ENCODE peak calls at places on chromosomes 6 and 20, in six cellular contexts. One of them, this sample, is unnamed. For H3K27me3, the result is how much of the 10 kb centered on the place peaks cover.

GRCh38 chr6:83199865-83200230 is 6.7 kb downstream of the RWDD2A start:
- DNase-seq in cardiac muscle cell: peak
- DNase-seq in right lobe of liver: no peak
- DNase-seq in left ventricle myocardium inferior: no peak
- DNase-seq in IMR-90: peak
- DNase-seq in heart left ventricle: no peak
- DNase-seq in this sample: no peak

GRCh38 chr20:57078101-57078500 is 188.3 kb downstream of the BMP7 start:
- DNase-seq in cardiac muscle cell: no peak
- DNase-seq in right lobe of liver: no peak
- DNase-seq in left ventricle myocardium inferior: no peak
- DNase-seq in IMR-90: no peak
- DNase-seq in heart left ventricle: no peak
- DNase-seq in this sample: no peak

GRCh38 chr20:16810216-16810615 is 62.1 kb downstream of the OTOR start:
- DNase-seq in cardiac muscle cell: no peak
- DNase-seq in right lobe of liver: no peak
- DNase-seq in left ventricle myocardium inferior: no peak
- DNase-seq in IMR-90: no peak
- DNase-seq in heart left ventricle: no peak
- DNase-seq in this sample: no peak

GRCh38 chr6:164097557-164098398 is 683.3 kb downstream of the QKI start:
- DNase-seq in cardiac muscle cell: peak
- DNase-seq in right lobe of liver: no peak
- DNase-seq in left ventricle myocardium inferior: no peak
- DNase-seq in IMR-90: peak
- DNase-seq in heart left ventricle: peak
- DNase-seq in this sample: no peak

GRCh38 chr6:147081210-147081609 is 123.0 kb upstream of the STXBP5 start:
- DNase-seq in cardiac muscle cell: no peak
- DNase-seq in right lobe of liver: no peak
- DNase-seq in left ventricle myocardium inferior: no peak
- DNase-seq in IMR-90: no peak
- DNase-seq in heart left ventricle: no peak
- DNase-seq in this sample: no peak

GRCh38 chr20:58393299-58393698 is 4.3 kb downstream of the VAPB start:
- DNase-seq in cardiac muscle cell: peak
- DNase-seq in right lobe of liver: no peak
- DNase-seq in left ventricle myocardium inferior: no peak
- DNase-seq in IMR-90: peak
- DNase-seq in heart left ventricle: no peak
- DNase-seq in this sample: no peak

GRCh38 chr6:33696538-33697518 is 14.7 kb downstream of the UQCC2 start:
- DNase-seq in cardiac muscle cell: peak
- DNase-seq in right lobe of liver: no peak
- DNase-seq in left ventricle myocardium inferior: peak
- DNase-seq in IMR-90: peak
- DNase-seq in heart left ventricle: peak
- DNase-seq in this sample: peak

GRCh38 chr6:128276311-128276710 is 244.1 kb downstream of the PTPRK start:
- DNase-seq in cardiac muscle cell: no peak
- DNase-seq in right lobe of liver: no peak
- DNase-seq in left ventricle myocardium inferior: no peak
- DNase-seq in IMR-90: no peak
- DNase-seq in heart left ventricle: no peak
- DNase-seq in this sample: no peak

DNA sequence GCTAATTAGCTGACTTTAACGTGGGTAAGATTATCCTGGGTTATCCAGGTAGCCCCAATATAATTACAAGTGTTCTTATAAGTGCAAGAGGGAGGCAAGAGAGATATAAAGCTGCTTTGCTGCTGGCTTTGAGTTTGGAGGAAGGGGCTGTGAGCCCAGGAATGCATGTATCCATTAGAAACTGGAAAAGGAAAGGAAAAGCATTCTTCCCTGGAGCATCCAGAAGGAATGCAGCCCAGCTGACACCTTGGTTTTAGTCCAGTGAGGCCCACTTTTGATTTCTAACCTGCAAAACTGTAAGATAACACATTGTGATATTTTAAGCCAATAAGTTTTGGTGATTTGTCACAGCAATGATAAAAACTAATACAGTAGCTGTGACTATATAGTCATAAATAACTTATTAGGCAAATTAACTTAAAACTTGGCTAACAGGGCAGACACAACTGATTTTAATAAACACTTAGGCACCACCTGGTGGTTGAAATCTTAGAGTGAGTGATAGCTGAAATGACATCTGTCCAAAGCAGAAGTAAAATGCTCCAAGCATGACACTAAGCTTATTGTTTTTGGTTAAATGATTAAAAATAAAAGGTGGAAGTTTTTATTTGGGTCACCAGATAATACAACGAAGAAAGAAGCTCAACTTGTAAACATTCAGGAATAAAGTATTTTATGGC is 35.6 kb downstream of the ADGRF4 start:
- DNase-seq in cardiac muscle cell: peak
- DNase-seq in right lobe of liver: no peak
- DNase-seq in left ventricle myocardium inferior: no peak
- DNase-seq in IMR-90: peak
- DNase-seq in heart left ventricle: no peak
- DNase-seq in this sample: no peak
- TF ChIP-seq CTCF in cardiac muscle cell: no peak
- TF ChIP-seq CTCF in right lobe of liver: peak
- TF ChIP-seq CTCF in left ventricle myocardium inferior: peak
- TF ChIP-seq CTCF in IMR-90: peak
- TF ChIP-seq CTCF in heart left ventricle: peak
- TF ChIP-seq CTCF in this sample: peak

GRCh38 chr6:106511274-106512047 is 117.8 kb downstream of the RTN4IP1 start:
- DNase-seq in cardiac muscle cell: peak
- DNase-seq in right lobe of liver: peak
- DNase-seq in left ventricle myocardium inferior: no peak
- DNase-seq in IMR-90: no peak
- DNase-seq in heart left ventricle: no peak
- DNase-seq in this sample: peak

GRCh38 chr6:106512048-106512957 is 117.0 kb downstream of the RTN4IP1 start:
- DNase-seq in cardiac muscle cell: peak
- DNase-seq in right lobe of liver: peak
- DNase-seq in left ventricle myocardium inferior: peak
- DNase-seq in IMR-90: no peak
- DNase-seq in heart left ventricle: peak
- DNase-seq in this sample: peak

GRCh38 chr6:106510090-106510970 is 119.0 kb downstream of the RTN4IP1 start:
- DNase-seq in cardiac muscle cell: peak
- DNase-seq in right lobe of liver: peak
- DNase-seq in left ventricle myocardium inferior: peak
- DNase-seq in IMR-90: no peak
- DNase-seq in heart left ventricle: peak
- DNase-seq in this sample: peak

GRCh38 chr6:106508836-106509235 is 120.5 kb downstream of the RTN4IP1 start:
- DNase-seq in cardiac muscle cell: peak
- DNase-seq in right lobe of liver: no peak
- DNase-seq in left ventricle myocardium inferior: no peak
- DNase-seq in IMR-90: peak
- DNase-seq in heart left ventricle: no peak
- DNase-seq in this sample: no peak

DNA sequence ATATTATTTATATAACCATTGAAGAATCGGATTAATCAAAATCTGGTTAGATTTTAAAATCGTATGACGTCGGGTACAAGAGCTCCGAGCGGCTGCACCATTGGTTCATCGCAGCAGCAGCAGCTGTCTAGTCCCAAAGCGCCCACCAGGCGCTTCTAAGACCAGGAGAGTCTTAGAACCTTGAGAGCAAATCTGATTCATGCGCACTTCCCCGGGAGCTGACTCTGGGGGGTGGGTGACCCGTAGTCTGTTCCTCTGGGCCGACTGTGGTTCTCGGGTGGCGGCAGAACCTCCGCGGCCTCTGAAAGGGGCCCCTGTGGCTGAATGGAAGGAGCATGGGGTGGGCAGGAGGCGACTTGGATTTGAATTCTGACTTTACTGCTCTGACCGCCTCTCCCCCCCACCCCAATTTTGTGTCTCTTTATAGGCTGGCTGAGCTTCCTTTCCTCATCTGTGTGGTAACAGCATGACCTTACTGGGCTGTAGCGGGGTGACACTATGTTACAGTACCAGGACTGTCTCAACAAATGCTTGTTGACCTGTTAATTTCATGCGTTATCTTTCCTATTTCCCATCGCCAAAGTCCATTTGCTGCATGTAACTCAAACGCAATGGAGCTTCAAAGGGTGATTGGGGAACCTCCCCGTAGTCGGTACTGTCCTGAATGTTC is 119.7 kb downstream of the RTN4IP1 start:
- DNase-seq in cardiac muscle cell: no peak
- DNase-seq in right lobe of liver: peak
- DNase-seq in left ventricle myocardium inferior: no peak
- DNase-seq in IMR-90: no peak
- DNase-seq in heart left ventricle: no peak
- DNase-seq in this sample: peak
- H3K27me3 ChIP-seq in cardiac muscle cell: half or more
- H3K27me3 ChIP-seq in right lobe of liver: under half
- H3K27me3 ChIP-seq in left ventricle myocardium inferior: half or more
- H3K27me3 ChIP-seq in IMR-90: under half
- H3K27me3 ChIP-seq in heart left ventricle: under half
- H3K27me3 ChIP-seq in this sample: under half

DNA sequence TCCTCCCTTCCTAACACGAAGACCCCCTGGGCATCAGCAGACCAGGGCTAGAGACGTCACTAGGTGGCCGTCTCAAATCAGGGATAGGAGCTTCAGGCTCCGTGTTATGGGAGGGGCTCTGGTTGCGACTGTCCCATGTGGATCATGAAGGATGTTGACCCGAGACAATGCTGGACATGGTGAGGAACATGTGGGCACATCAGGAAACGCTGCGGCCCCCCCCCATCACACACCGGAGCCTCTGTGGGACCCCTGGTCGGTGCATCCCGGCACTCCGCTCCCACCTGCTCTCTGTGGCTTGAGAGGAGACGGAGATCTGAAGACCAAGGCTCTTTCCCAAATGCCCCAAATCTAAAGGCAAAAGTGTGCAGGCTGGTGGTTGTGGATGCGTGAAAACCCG is 54.2 kb downstream of the DACT2 start:
- DNase-seq in cardiac muscle cell: no peak
- DNase-seq in right lobe of liver: no peak
- DNase-seq in left ventricle myocardium inferior: no peak
- DNase-seq in IMR-90: no peak
- DNase-seq in heart left ventricle: no peak
- DNase-seq in this sample: no peak
- TF ChIP-seq CTCF in cardiac muscle cell: no peak
- TF ChIP-seq CTCF in right lobe of liver: no peak
- TF ChIP-seq CTCF in left ventricle myocardium inferior: no peak
- TF ChIP-seq CTCF in IMR-90: no peak
- TF ChIP-seq CTCF in heart left ventricle: no peak
- TF ChIP-seq CTCF in this sample: no peak

DNA sequence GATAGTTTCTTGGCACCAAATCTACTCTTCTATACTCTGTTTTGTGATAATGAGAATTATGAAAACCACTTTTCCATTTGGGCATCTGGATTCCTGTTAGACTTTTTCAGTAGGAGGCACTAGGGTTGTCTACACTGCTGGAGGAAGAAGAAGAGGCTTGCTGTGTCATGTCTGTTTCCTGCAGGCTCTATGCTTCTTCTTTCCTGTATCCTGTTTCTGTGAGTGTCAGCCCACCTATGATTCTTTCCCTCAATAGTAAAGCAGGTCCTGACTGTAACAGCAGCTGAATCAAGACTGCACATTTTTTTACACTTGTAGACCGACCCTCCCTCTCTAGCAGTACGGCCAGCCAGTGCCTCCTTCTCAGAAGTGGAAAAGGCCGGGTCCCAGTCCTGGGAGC is 603.9 kb downstream of the HDGFL1 start:
- DNase-seq in cardiac muscle cell: peak
- DNase-seq in right lobe of liver: no peak
- DNase-seq in left ventricle myocardium inferior: no peak
- DNase-seq in IMR-90: peak
- DNase-seq in heart left ventricle: no peak
- DNase-seq in this sample: no peak
- H3K27me3 ChIP-seq in cardiac muscle cell: under half
- H3K27me3 ChIP-seq in right lobe of liver: under half
- H3K27me3 ChIP-seq in left ventricle myocardium inferior: under half
- H3K27me3 ChIP-seq in IMR-90: under half
- H3K27me3 ChIP-seq in heart left ventricle: under half
- H3K27me3 ChIP-seq in this sample: under half

GRCh38 chr6:112877134-112878100 is 530.3 kb downstream of the RFPL4B start:
- DNase-seq in cardiac muscle cell: peak
- DNase-seq in right lobe of liver: no peak
- DNase-seq in left ventricle myocardium inferior: no peak
- DNase-seq in IMR-90: peak
- DNase-seq in heart left ventricle: no peak
- DNase-seq in this sample: no peak
- TF ChIP-seq CTCF in cardiac muscle cell: peak
- TF ChIP-seq CTCF in right lobe of liver: no peak
- TF ChIP-seq CTCF in left ventricle myocardium inferior: no peak
- TF ChIP-seq CTCF in IMR-90: peak
- TF ChIP-seq CTCF in heart left ventricle: no peak
- TF ChIP-seq CTCF in this sample: no peak